ENCODE peak calls at places on chromosomes 5 and 9, in five cellular contexts. M is HCT116, A is K562, Y is H1, C is HepG2. K is an unnamed sample.

GRCh38 chr9:126439402-126439765 is 112.8 kb downstream of the MVB12B start:
- DNase-seq in M (no peak), A (no peak), Y (no peak), C (no peak), K (no peak)

GRCh38 chr5:16741007-16741406 is 124.2 kb upstream of the RETREG1 start:
- DNase-seq in M (no peak), A (no peak), Y (no peak), C (peak), K (no peak)

GRCh38 chr9:98694943-98695342 is 13.8 kb downstream of the GABBR2 start:
- DNase-seq in M (no peak), A (no peak), Y (no peak), C (no peak), K (no peak)

GRCh38 chr9:105439428-105439827 is 8.4 kb upstream of the FSD1L start:
- DNase-seq in M (no peak), A (no peak), Y (no peak), C (no peak), K (no peak)

GRCh38 chr5:146130440-146131045 is 25.2 kb upstream of the PLAC8L1 start:
- DNase-seq in M (no peak), A (no peak), Y (no peak), C (peak), K (no peak)

GRCh38 chr5:114367029-114367428 is 5.2 kb downstream of the KCNN2 start:
- DNase-seq in M (no peak), A (no peak), Y (no peak), C (no peak), K (no peak)

GRCh38 chr9:75105841-75106240 is 17.5 kb downstream of the OSTF1 start:
- DNase-seq in M (no peak), A (no peak), Y (no peak), C (no peak), K (no peak)

GRCh38 chr9:32723801-32724200 is 59.5 kb upstream of the TMEM215 start:
- DNase-seq in M (no peak), A (no peak), Y (no peak), C (no peak), K (no peak)

GRCh38 chr9:89956331-89956730 is 351.5 kb downstream of the GADD45G start:
- DNase-seq in M (no peak), A (no peak), Y (no peak), C (no peak), K (no peak)

GRCh38 chr9:124220551-124221451 is 36.9 kb upstream of the NEK6 start:
- DNase-seq in M (no peak), A (no peak), Y (no peak), C (peak), K (no peak)

GRCh38 chr5:61599370-61600140 is 267.5 kb downstream of the ZSWIM6 start:
- DNase-seq in M (no peak), A (no peak), Y (no peak), C (peak), K (no peak)

GRCh38 chr9:114906922-114907571 is 23.3 kb downstream of the TNFSF8 start:
- DNase-seq in M (peak), A (no peak), Y (peak), C (peak), K (no peak)

GRCh38 chr5:179311091-179311470 is 34.2 kb downstream of the ADAMTS2 start:
- DNase-seq in M (no peak), A (no peak), Y (no peak), C (no peak), K (no peak)

GRCh38 chr9:93952784-93953491 is 2.2 kb downstream of the BARX1 start:
- DNase-seq in M (no peak), A (no peak), Y (no peak), C (no peak), K (no peak)

GRCh38 chr9:93953492-93954435 is 1.4 kb downstream of the BARX1 start:
- DNase-seq in M (no peak), A (no peak), Y (no peak), C (no peak), K (no peak)

GRCh38 chr9:93956183-93956784 is 1.1 kb upstream of the BARX1 start:
- DNase-seq in M (no peak), A (no peak), Y (no peak), C (no peak), K (no peak)

GRCh38 chr9:93954436-93955355 is at the start of gene BARX1:
- DNase-seq in M (no peak), A (no peak), Y (no peak), C (no peak), K (no peak)

DNA sequence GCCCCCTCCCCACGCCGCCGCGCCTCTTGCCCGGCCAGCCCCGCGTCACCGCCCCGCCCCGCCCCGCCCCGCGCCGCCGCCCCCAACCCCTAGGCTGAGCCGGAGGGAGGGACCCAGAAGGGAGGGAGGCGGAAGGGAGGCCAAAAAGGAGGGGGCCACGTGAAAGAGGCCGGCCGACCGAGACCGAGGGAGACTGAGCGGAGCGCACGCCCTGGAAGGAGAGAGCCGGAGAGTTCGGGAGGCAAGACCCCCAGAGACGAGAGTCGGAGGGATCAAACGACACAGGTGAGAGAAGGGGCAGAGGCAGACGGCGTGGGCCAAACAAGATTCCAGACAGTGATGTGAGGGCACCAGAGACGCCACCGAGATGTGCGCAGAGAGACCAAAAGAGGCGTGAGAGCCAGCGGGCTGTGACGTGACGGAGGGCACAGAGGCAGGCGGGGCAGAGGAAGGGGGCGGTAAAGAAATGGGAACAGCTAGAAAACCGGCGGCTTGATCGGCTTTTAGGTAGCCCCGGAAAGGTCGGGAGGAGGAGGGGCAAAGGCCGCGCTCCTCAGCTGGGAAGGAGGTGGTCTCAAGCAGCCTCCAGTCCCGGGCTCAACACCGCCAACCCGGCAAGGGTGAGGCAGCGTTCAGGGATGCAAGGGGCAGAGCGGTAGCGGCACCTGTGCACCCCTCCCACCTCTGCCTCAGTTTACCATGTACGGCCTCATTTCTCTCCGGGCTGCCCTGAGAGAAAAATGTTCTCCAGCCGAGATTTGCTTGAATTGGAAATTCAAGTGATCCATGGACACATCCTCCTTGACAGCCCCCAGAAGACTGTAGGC is 414 bp upstream of the BARX1 start:
- DNase-seq in M (no peak), A (no peak), Y (no peak), C (no peak), K (no peak)
- TF ChIP-seq ZNF274 in M (no peak), A (no peak), Y (no peak), C (no peak), K (no peak)

GRCh38 chr5:154479944-154480750 is 2.1 kb upstream of the HAND1 start:
- DNase-seq in M (no peak), A (no peak), Y (no peak), C (no peak), K (no peak)

GRCh38 chr5:154480847-154481246 is 2.8 kb upstream of the HAND1 start:
- DNase-seq in M (no peak), A (no peak), Y (no peak), C (no peak), K (no peak)

GRCh38 chr5:154482528-154483449 is 4.8 kb upstream of the HAND1 start:
- DNase-seq in M (no peak), A (no peak), Y (no peak), C (no peak), K (no peak)

GRCh38 chr5:154483654-154484392 is 5.8 kb upstream of the HAND1 start:
- DNase-seq in M (no peak), A (no peak), Y (no peak), C (no peak), K (no peak)

DNA sequence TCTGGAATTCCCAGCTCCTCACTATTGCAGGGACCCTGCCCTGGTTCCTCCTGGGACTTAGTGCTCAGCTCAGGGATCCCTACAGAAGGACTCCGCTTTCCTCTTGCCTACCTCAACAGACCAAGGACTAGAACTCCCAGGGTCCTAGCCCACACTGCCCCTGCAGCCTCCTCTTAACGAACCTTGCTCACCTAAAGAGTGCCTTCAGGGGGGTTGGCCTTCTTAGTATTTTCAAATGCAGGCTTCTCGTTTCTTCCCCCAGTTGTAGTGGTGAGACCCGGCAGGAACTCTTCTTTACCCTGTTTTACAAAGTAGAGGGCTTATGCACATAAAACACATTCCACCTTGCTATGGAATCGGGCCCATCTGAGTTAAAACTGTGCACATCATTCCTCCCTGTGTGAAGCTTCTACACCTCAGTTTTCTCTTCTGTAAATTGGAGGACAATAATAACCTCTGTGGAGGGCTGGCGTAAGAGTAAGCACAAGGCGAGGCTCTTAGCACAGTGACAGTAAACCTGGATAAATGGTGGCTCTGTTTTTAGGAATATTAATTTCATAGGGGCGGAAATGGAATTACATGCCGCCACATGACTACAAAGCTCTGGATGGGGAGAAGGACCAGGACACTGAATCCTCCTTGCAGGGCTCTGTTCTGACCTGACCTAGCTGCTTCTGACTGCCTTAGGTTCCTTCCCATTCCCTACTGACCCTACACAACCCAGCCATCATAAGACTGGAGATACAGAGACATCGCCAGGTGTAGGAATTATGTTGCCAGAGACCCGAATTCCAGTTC is 3.8 kb upstream of the HAND1 start:
- DNase-seq in M (no peak), A (no peak), Y (no peak), C (no peak), K (no peak)
- TF ChIP-seq EZH2 in M (no peak), A (no peak), Y (no peak), C (no peak), K (no peak)

GRCh38 chr9:135582966-135583685 is 21.6 kb downstream of the PAEP start:
- DNase-seq in M (no peak), A (no peak), Y (no peak), C (no peak), K (no peak)
- TF ChIP-seq ZNF274 in M (no peak), A (no peak), Y (no peak), C (no peak), K (no peak)

GRCh38 chr9:121735792-121736130 is 84.3 kb downstream of the DAB2IP start:
- DNase-seq in M (no peak), A (no peak), Y (no peak), C (no peak), K (no peak)
- TF ChIP-seq EZH2 in M (no peak), A (no peak), Y (no peak), C (no peak), K (no peak)

GRCh38 chr5:77143998-77144836 is 57.1 kb upstream of the ZBED3 start:
- DNase-seq in M (peak), A (peak), Y (peak), C (peak), K (peak)

GRCh38 chr5:77144837-77145139 is 57.7 kb upstream of the ZBED3 start:
- DNase-seq in M (no peak), A (no peak), Y (no peak), C (no peak), K (no peak)

GRCh38 chr5:77140350-77140749 is 53.3 kb upstream of the ZBED3 start:
- DNase-seq in M (no peak), A (no peak), Y (no peak), C (no peak), K (no peak)

GRCh38 chr5:77146896-77147295 is 59.8 kb upstream of the ZBED3 start:
- DNase-seq in M (no peak), A (no peak), Y (no peak), C (no peak), K (no peak)

DNA sequence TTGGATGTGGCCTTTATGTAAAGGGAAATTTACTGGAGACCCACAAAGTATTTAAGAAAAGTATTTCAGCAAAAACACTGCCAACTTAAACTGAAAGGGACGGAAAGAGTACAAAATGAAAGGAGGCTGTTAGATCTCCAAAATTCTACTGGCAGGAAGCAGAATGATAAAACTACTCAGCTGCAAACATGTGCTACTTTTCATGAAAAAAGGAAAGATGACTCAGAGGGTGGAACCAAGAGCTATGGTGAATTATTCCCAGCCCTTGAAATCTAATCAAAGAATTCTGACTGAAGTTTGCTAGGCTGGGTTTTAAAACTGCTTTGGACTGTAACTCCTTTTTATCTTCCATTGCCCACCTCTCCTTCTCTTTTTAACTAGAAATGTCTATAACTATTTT is 58.6 kb upstream of the ZBED3 start:
- DNase-seq in M (no peak), A (no peak), Y (no peak), C (no peak), K (no peak)
- TF ChIP-seq ZNF274 in M (no peak), A (no peak), Y (no peak), C (no peak), K (no peak)

K was measured in GM12878.